ENCODE peak calls at places on chromosomes 12 and 14, in seven cellular contexts. S, V, G, E, F, K and U are unnamed samples.
A peak's percentile ranks its signal among the peaks of the same experiment; 100 is the strongest.

GRCh38 chr14:104660597-104660996 is 28.8 kb upstream of the INF2 start:
- DNase-seq in S (no peak), V (no peak), G (no peak), E (no peak), F (no peak), K (no peak), U (no peak)

GRCh38 chr12:10722905-10723866 is at the start of gene YBX3:
- DNase-seq in S (no peak), V (peak; percentile 22), G (no peak), E (peak; percentile 83), F (peak; percentile 76), K (peak; percentile 76), U (no peak)

GRCh38 chr12:122753213-122753571 is 568 bp downstream of the DENR start:
- DNase-seq in S (no peak), V (no peak), G (no peak), E (no peak), F (no peak), K (no peak), U (no peak)

GRCh38 chr14:77055981-77056380 is 27.5 kb upstream of the IRF2BPL start:
- DNase-seq in S (no peak), V (no peak), G (no peak), E (no peak), F (no peak), K (no peak), U (no peak)

GRCh38 chr12:89542912-89543592 is 17.2 kb upstream of the POC1B start:
- DNase-seq in S (peak; percentile 73), V (peak; percentile 64), G (peak; percentile 94), E (peak; percentile 73), F (peak; percentile 70), K (peak; percentile 79), U (no peak)

GRCh38 chr12:105100207-105100985 is 7.1 kb upstream of the WASHC4 start:
- DNase-seq in S (no peak), V (no peak), G (no peak), E (no peak), F (no peak), K (peak; percentile 78), U (no peak)

GRCh38 chr14:44897844-44898151 is 63.9 kb downstream of the KLHL28 start:
- DNase-seq in S (no peak), V (no peak), G (no peak), E (no peak), F (no peak), K (peak; percentile 56), U (no peak)

GRCh38 chr12:103620395-103620794 is 33.3 kb downstream of the STAB2 start:
- DNase-seq in S (no peak), V (no peak), G (no peak), E (no peak), F (no peak), K (no peak), U (no peak)

GRCh38 chr14:66636240-66636639 is 128.3 kb downstream of the GPHN start:
- DNase-seq in S (no peak), V (no peak), G (no peak), E (no peak), F (no peak), K (no peak), U (no peak)

GRCh38 chr12:65449400-65449799 is 170.9 kb downstream of the MSRB3 start:
- DNase-seq in S (no peak), V (no peak), G (no peak), E (peak; percentile 64), F (no peak), K (peak; percentile 53), U (no peak)

GRCh38 chr14:74558655-74559054 is 53.4 kb downstream of the LTBP2 start:
- DNase-seq in S (no peak), V (no peak), G (no peak), E (no peak), F (no peak), K (no peak), U (no peak)

GRCh38 chr12:106299193-106299794 is 3.2 kb upstream of the TCP11L2 start:
- DNase-seq in S (no peak), V (no peak), G (no peak), E (no peak), F (no peak), K (no peak), U (no peak)

GRCh38 chr12:77377116-77377515 is 311.7 kb upstream of the E2F7 start:
- DNase-seq in S (no peak), V (no peak), G (no peak), E (no peak), F (no peak), K (peak; percentile 61), U (no peak)

GRCh38 chr12:24044973-24045703 is 95.7 kb upstream of the SOX5 start:
- DNase-seq in S (no peak), V (no peak), G (no peak), E (no peak), F (no peak), K (no peak), U (no peak)

GRCh38 chr12:56359851-56360767 is at the start of gene STAT2:
- DNase-seq in S (peak; percentile 96), V (peak; percentile 82), G (peak; percentile 94), E (peak; percentile 100), F (peak; percentile 99), K (peak; percentile 100), U (peak; percentile 100)

GRCh38 chr14:73058923-73059311 is 583 bp downstream of the RBM25 start:
- DNase-seq in S (peak; percentile 30), V (no peak), G (no peak), E (peak; percentile 29), F (peak; percentile 35), K (peak; percentile 15), U (no peak)

GRCh38 chr14:77980475-77981321 is 180.8 kb downstream of the ADCK1 start:
- DNase-seq in S (peak; percentile 60), V (no peak), G (no peak), E (no peak), F (peak; percentile 49), K (no peak), U (no peak)